ENCODE peak calls at places on chromosome 21, in four cellular contexts. One of them, this sample, is unnamed.

GRCh38 chr21:27024316-27024715 is 57.4 kb upstream of the ADAMTS5 start:
- DNase-seq in skeletal muscle cell: peak; percentile 62
- DNase-seq in NCI-H524: no peak
- DNase-seq in Right ventricle myocardium superior: no peak
- DNase-seq in this sample: no peak

GRCh38 chr21:16363563-16363962 is 633.8 kb downstream of the USP25 start:
- DNase-seq in NCI-H524: no peak
- DNase-seq in skeletal muscle cell: no peak
- DNase-seq in Right ventricle myocardium superior: no peak
- DNase-seq in this sample: no peak

GRCh38 chr21:45802956-45803612 is 159.6 kb downstream of the PCBP3 start:
- DNase-seq in skeletal muscle cell: no peak
- DNase-seq in Right ventricle myocardium superior: no peak
- DNase-seq in NCI-H524: no peak
- DNase-seq in this sample: peak; percentile 16

GRCh38 chr21:34888569-34889286 is 160.4 kb downstream of the RUNX1 start:
- DNase-seq in skeletal muscle cell: peak; percentile 90
- DNase-seq in NCI-H524: peak; percentile 81
- DNase-seq in Right ventricle myocardium superior: peak; percentile 96
- DNase-seq in this sample: peak; percentile 92

GRCh38 chr21:29299046-29299905 is 554 bp downstream of the BACH1 start:
- DNase-seq in skeletal muscle cell: no peak
- DNase-seq in NCI-H524: peak; percentile 49
- DNase-seq in Right ventricle myocardium superior: peak; percentile 80
- DNase-seq in this sample: peak; percentile 85

GRCh38 chr21:23398726-23399125 is 2208.6 kb downstream of the MRPL39 start:
- DNase-seq in NCI-H524: peak; percentile 88
- DNase-seq in Right ventricle myocardium superior: no peak
- DNase-seq in skeletal muscle cell: no peak
- DNase-seq in this sample: peak; percentile 61

GRCh38 chr21:45279446-45280177 is 8.1 kb downstream of the POFUT2 start:
- DNase-seq in Right ventricle myocardium superior: no peak
- DNase-seq in skeletal muscle cell: no peak
- DNase-seq in NCI-H524: no peak
- DNase-seq in this sample: no peak

GRCh38 chr21:33157303-33157702 is 72.4 kb upstream of the IFNAR2 start:
- DNase-seq in skeletal muscle cell: no peak
- DNase-seq in Right ventricle myocardium superior: no peak
- DNase-seq in NCI-H524: no peak
- DNase-seq in this sample: no peak

GRCh38 chr21:39715804-39716397 is 29.1 kb upstream of the IGSF5 start:
- DNase-seq in Right ventricle myocardium superior: peak; percentile 44
- DNase-seq in skeletal muscle cell: no peak
- DNase-seq in NCI-H524: peak; percentile 2
- DNase-seq in this sample: peak; percentile 59

GRCh38 chr21:38170283-38170682 is 86.5 kb upstream of the KCNJ15 start:
- DNase-seq in skeletal muscle cell: no peak
- DNase-seq in Right ventricle myocardium superior: peak; percentile 41
- DNase-seq in NCI-H524: peak; percentile 42
- DNase-seq in this sample: no peak

GRCh38 chr21:20701235-20701634 is 297.0 kb upstream of the NCAM2 start:
- DNase-seq in skeletal muscle cell: no peak
- DNase-seq in NCI-H524: no peak
- DNase-seq in Right ventricle myocardium superior: no peak
- DNase-seq in this sample: no peak

GRCh38 chr21:43367859-43368258 is 59.1 kb downstream of the SIK1 start:
- DNase-seq in Right ventricle myocardium superior: no peak
- DNase-seq in NCI-H524: no peak
- DNase-seq in skeletal muscle cell: no peak
- DNase-seq in this sample: no peak

GRCh38 chr21:25835397-25835796 is 100.6 kb downstream of the GABPA start:
- DNase-seq in NCI-H524: no peak
- DNase-seq in Right ventricle myocardium superior: no peak
- DNase-seq in skeletal muscle cell: no peak
- DNase-seq in this sample: no peak

GRCh38 chr21:36799869-36800268 is 101.0 kb downstream of the SIM2 start:
- DNase-seq in skeletal muscle cell: no peak
- DNase-seq in Right ventricle myocardium superior: no peak
- DNase-seq in NCI-H524: no peak
- DNase-seq in this sample: no peak